ENCODE peak calls at places on chromosomes 3 and 15, in five cellular contexts. J, U, F, L and C are unnamed samples.

GRCh38 chr3:124993462-124993861 is 58.9 kb upstream of the MUC13 start:
- DNase-seq in J (no peak), U (no peak), F (no peak), L (peak), C (no peak)

GRCh38 chr3:154184582-154184981 is 63.4 kb downstream of the ARHGEF26 start:
- DNase-seq in J (no peak), U (no peak), F (no peak), L (no peak), C (no peak)

GRCh38 chr15:65914981-65915925 is 46.0 kb downstream of the RAB11A start:
- DNase-seq in J (no peak), U (no peak), F (no peak), L (no peak), C (no peak)

GRCh38 chr3:106510206-106510605 is 641.4 kb upstream of the CBLB start:
- DNase-seq in J (no peak), U (no peak), F (no peak), L (peak), C (no peak)

GRCh38 chr3:131551761-131552160 is 49.0 kb upstream of the MRPL3 start:
- DNase-seq in J (no peak), U (no peak), F (no peak), L (no peak), C (no peak)

GRCh38 chr3:135237371-135237770 is 442.3 kb downstream of the EPHB1 start:
- DNase-seq in J (no peak), U (peak), F (no peak), L (no peak), C (no peak)

GRCh38 chr15:82613764-82614163 is 33.4 kb downstream of the CPEB1 start:
- DNase-seq in J (no peak), U (no peak), F (no peak), L (no peak), C (no peak)

GRCh38 chr3:37279226-37279625 is 104.8 kb upstream of the LRRFIP2 start:
- DNase-seq in J (no peak), U (peak), F (no peak), L (peak), C (no peak)

GRCh38 chr3:137692803-137693431 is 71.2 kb upstream of the SOX14 start:
- DNase-seq in J (no peak), U (peak), F (no peak), L (no peak), C (no peak)

GRCh38 chr3:175222356-175222755 is 363.2 kb downstream of the NAALADL2 start:
- DNase-seq in J (no peak), U (no peak), F (no peak), L (no peak), C (no peak)

GRCh38 chr3:187215460-187215859 is 18.2 kb downstream of the RTP1 start:
- DNase-seq in J (no peak), U (no peak), F (no peak), L (no peak), C (no peak)

GRCh38 chr15:70099966-70100494 is 2.3 kb upstream of the TLE3 start:
- DNase-seq in J (no peak), U (no peak), F (no peak), L (no peak), C (no peak)

GRCh38 chr15:70099167-70099965 is 1.6 kb upstream of the TLE3 start:
- DNase-seq in J (peak), U (peak), F (peak), L (peak), C (peak)

GRCh38 chr15:70097337-70098169 is at the start of gene TLE3:
- DNase-seq in J (peak), U (peak), F (peak), L (peak), C (peak)

GRCh38 chr15:70098170-70098460 is 398 bp upstream of the TLE3 start:
- DNase-seq in J (no peak), U (no peak), F (no peak), L (no peak), C (no peak)

GRCh38 chr15:70098461-70099166 is 897 bp upstream of the TLE3 start:
- DNase-seq in J (peak), U (peak), F (peak), L (peak), C (peak)
- H3K4me3 ChIP-seq in J (peak), U (peak), F (peak), L (peak), C (peak)

GRCh38 chr15:39376371-39376909 is 204.4 kb upstream of the THBS1 start:
- DNase-seq in J (no peak), U (no peak), F (no peak), L (peak), C (no peak)
- H3K4me3 ChIP-seq in J (no peak), U (no peak), F (no peak), L (no peak), C (no peak)

DNA sequence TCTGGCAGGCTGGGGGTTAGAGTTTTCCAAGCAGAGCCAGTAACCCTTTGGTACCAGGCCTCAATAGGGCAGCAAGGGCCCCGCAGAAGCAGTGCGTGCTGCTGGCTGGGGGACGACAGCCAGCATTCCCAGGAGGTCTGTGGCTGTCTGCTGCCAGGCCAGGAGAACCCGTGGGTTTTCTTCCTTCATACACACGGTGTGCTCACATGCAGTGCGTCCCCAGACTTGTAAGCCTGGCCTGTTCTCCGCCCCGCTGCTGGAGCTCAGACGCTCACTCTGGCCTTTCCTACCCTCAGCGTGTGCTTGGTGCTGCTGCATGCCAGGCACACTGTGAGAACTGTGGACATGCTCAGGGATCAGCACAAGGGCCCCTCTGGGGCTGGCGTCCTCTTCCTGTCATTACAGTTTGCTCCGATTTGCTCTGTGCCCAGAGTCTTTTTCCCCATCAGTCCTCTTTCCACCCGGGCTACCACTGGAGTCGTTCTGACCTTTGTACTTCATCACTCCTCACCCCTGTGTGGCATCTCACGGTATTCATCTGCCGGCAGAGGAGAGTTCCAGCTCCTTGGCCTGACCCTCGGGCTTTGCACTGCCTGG is 149.5 kb downstream of the DNAJB8 start:
- DNase-seq in J (no peak), U (no peak), F (no peak), L (no peak), C (no peak)
- H3K4me3 ChIP-seq in J (no peak), U (no peak), F (no peak), L (no peak), C (no peak)

GRCh38 chr3:57952208-57952631 is 56.0 kb upstream of the FLNB start:
- DNase-seq in J (peak), U (peak), F (no peak), L (peak), C (no peak)

GRCh38 chr3:57952651-57953050 is 55.6 kb upstream of the FLNB start:
- DNase-seq in J (no peak), U (no peak), F (no peak), L (no peak), C (no peak)

GRCh38 chr3:57949344-57949743 is 58.9 kb upstream of the FLNB start:
- DNase-seq in J (no peak), U (no peak), F (no peak), L (no peak), C (no peak)

GRCh38 chr3:57949779-57950618 is 58.2 kb upstream of the FLNB start:
- DNase-seq in J (peak), U (no peak), F (peak), L (peak), C (no peak)

GRCh38 chr3:57951106-57951882 is 56.9 kb upstream of the FLNB start:
- DNase-seq in J (peak), U (peak), F (peak), L (peak), C (peak)
- H3K4me3 ChIP-seq in J (peak), U (no peak), F (no peak), L (no peak), C (no peak)

DNA sequence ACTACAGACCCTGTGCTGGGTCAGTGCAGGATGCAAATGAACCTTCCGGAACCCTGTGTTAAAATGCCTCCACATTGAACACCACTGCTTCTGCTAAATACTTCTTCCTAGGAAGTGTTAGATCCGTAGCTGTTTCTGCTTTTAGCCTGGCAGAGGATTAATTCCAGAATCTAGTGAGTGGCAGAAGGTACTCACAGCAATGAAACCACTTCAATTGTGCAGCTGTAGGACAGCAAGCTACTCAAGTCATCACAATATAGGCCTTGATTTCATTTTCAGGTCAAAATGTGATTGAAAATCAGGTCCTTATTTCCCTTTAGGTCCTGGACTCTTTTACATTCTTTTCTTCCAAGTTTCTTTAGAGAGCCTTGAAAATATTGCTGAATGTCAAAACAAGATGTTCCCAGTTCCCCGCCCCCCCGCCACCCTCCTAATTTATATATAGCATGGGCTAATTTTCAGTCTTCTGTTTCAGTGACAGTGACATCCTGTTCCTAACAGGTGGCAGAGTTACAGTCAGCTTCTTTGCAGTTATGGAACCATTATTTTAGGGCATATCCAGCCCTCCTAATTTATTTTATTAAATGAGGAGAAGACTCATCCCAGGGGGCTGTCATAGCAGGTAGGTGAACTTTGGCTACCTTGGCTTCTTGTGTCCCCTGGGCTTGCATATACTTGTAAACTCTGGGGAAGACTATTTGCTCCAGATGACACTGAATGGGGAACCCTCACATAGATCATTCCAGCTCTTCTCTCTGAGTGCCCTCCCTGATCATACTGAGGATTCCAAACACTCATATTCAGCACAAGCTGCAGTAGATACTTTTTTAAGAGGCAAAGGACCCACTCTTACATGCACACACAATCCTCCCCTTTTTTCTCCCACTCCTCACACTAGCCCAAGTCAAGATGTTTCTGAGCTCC is 28.0 kb upstream of the ARNT2 start:
- DNase-seq in J (no peak), U (no peak), F (no peak), L (no peak), C (no peak)
- H3K4me3 ChIP-seq in J (no peak), U (no peak), F (no peak), L (no peak), C (no peak)